ENCODE peak calls at places on chromosomes 12 and 14, in five cellular contexts. One of them, this sample, is unnamed. For H3K27me3 and H3K36me3, the result is how much of the 10 kb centered on the place peaks cover.

GRCh38 chr14:63663428-63664142 is 21.9 kb upstream of the WDR89 start:
- DNase-seq in testis: no peak
- DNase-seq in pancreas: peak
- DNase-seq in esophagus muscularis mucosa: no peak
- DNase-seq in ovary: no peak
- DNase-seq in this sample: peak

GRCh38 chr12:79140711-79141110 is 276.1 kb downstream of the SYT1 start:
- DNase-seq in pancreas: no peak
- DNase-seq in testis: no peak
- DNase-seq in esophagus muscularis mucosa: no peak
- DNase-seq in ovary: no peak
- DNase-seq in this sample: no peak

GRCh38 chr12:80442426-80443222 is 1.4 kb upstream of the PTPRQ start:
- DNase-seq in ovary: no peak
- DNase-seq in pancreas: no peak
- DNase-seq in testis: no peak
- DNase-seq in esophagus muscularis mucosa: no peak
- DNase-seq in this sample: no peak

GRCh38 chr12:98741615-98742265 is 96.7 kb downstream of the APAF1 start:
- DNase-seq in esophagus muscularis mucosa: peak
- DNase-seq in testis: no peak
- DNase-seq in pancreas: no peak
- DNase-seq in ovary: no peak
- DNase-seq in this sample: no peak

GRCh38 chr14:73714656-73715081 is 485 bp upstream of the PNMA1 start:
- DNase-seq in pancreas: no peak
- DNase-seq in esophagus muscularis mucosa: no peak
- DNase-seq in testis: peak
- DNase-seq in ovary: no peak
- DNase-seq in this sample: no peak

GRCh38 chr12:118741196-118741595 is 240.1 kb upstream of the SRRM4 start:
- DNase-seq in esophagus muscularis mucosa: no peak
- DNase-seq in pancreas: no peak
- DNase-seq in ovary: no peak
- DNase-seq in testis: no peak
- DNase-seq in this sample: no peak

GRCh38 chr12:32494676-32495075 is 95.3 kb downstream of the FGD4 start:
- DNase-seq in esophagus muscularis mucosa: no peak
- DNase-seq in ovary: no peak
- DNase-seq in pancreas: no peak
- DNase-seq in testis: no peak
- DNase-seq in this sample: no peak

GRCh38 chr12:95574799-95575452 is 23.6 kb upstream of the USP44 start:
- DNase-seq in esophagus muscularis mucosa: peak
- DNase-seq in pancreas: no peak
- DNase-seq in testis: no peak
- DNase-seq in ovary: no peak
- DNase-seq in this sample: no peak

GRCh38 chr12:26271889-26272492 is 76.6 kb downstream of the SSPN start:
- DNase-seq in esophagus muscularis mucosa: no peak
- DNase-seq in testis: peak
- DNase-seq in ovary: peak
- DNase-seq in pancreas: peak
- DNase-seq in this sample: peak

GRCh38 chr12:125245601-125246345 is 180.5 kb downstream of the AACS start:
- DNase-seq in testis: no peak
- DNase-seq in pancreas: no peak
- DNase-seq in ovary: no peak
- DNase-seq in esophagus muscularis mucosa: no peak
- DNase-seq in this sample: no peak

GRCh38 chr12:8906781-8907180 is 7.5 kb upstream of the PHC1 start:
- DNase-seq in ovary: no peak
- DNase-seq in pancreas: no peak
- DNase-seq in esophagus muscularis mucosa: no peak
- DNase-seq in testis: no peak
- DNase-seq in this sample: no peak

GRCh38 chr12:27733052-27733656 is 22.5 kb downstream of the MRPS35 start:
- DNase-seq in esophagus muscularis mucosa: no peak
- DNase-seq in ovary: no peak
- DNase-seq in testis: peak
- DNase-seq in pancreas: no peak
- DNase-seq in this sample: peak

GRCh38 chr12:113119980-113120669 is 15.4 kb downstream of the RASAL1 start:
- DNase-seq in testis: no peak
- DNase-seq in esophagus muscularis mucosa: no peak
- DNase-seq in ovary: no peak
- DNase-seq in pancreas: peak
- DNase-seq in this sample: no peak

GRCh38 chr14:104680806-104681688 is 8.4 kb upstream of the INF2 start:
- DNase-seq in pancreas: peak
- DNase-seq in ovary: no peak
- DNase-seq in esophagus muscularis mucosa: no peak
- DNase-seq in testis: peak
- DNase-seq in this sample: peak

GRCh38 chr14:104683653-104684448 is 5.6 kb upstream of the INF2 start:
- DNase-seq in pancreas: peak
- DNase-seq in esophagus muscularis mucosa: no peak
- DNase-seq in testis: no peak
- DNase-seq in ovary: no peak
- DNase-seq in this sample: no peak

GRCh38 chr14:104681689-104682074 is 7.7 kb upstream of the INF2 start:
- DNase-seq in esophagus muscularis mucosa: no peak
- DNase-seq in ovary: peak
- DNase-seq in pancreas: peak
- DNase-seq in testis: peak
- DNase-seq in this sample: peak

GRCh38 chr14:104680056-104680805 is 9.2 kb upstream of the INF2 start:
- DNase-seq in esophagus muscularis mucosa: no peak
- DNase-seq in testis: no peak
- DNase-seq in pancreas: peak
- DNase-seq in ovary: no peak
- DNase-seq in this sample: peak

GRCh38 chr14:104682107-104682593 is 7.3 kb upstream of the INF2 start:
- DNase-seq in ovary: peak
- DNase-seq in pancreas: peak
- DNase-seq in testis: no peak
- DNase-seq in esophagus muscularis mucosa: no peak
- DNase-seq in this sample: peak
- H3K4me3 ChIP-seq in ovary: no peak
- H3K4me3 ChIP-seq in pancreas: no peak
- H3K4me3 ChIP-seq in testis: no peak
- H3K4me3 ChIP-seq in esophagus muscularis mucosa: peak
- H3K4me3 ChIP-seq in this sample: peak

DNA sequence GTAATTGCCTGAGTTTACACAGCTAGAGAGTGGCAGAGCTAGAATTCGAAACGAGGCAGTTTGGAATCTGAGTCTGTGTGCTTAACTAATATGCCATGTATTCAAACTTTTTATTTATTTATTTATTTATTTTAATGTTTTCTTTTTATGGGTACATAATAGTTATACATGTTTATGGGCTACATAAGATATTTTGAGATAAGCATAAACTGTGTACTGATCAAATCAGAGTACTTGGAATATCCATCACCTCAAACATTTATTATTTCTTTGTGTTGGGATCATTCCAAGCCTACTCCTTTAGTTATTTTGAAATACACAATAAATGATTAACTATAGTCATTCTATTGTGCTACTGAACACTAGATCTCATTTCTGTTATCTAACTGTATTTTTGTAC is 7.3 kb upstream of the KRT81 start:
- DNase-seq in ovary: no peak
- DNase-seq in testis: no peak
- DNase-seq in pancreas: no peak
- DNase-seq in esophagus muscularis mucosa: no peak
- DNase-seq in this sample: no peak
- H3K27me3 ChIP-seq in ovary: under half
- H3K27me3 ChIP-seq in testis: under half
- H3K27me3 ChIP-seq in pancreas: under half
- H3K27me3 ChIP-seq in esophagus muscularis mucosa: under half
- H3K27me3 ChIP-seq in this sample: under half

DNA sequence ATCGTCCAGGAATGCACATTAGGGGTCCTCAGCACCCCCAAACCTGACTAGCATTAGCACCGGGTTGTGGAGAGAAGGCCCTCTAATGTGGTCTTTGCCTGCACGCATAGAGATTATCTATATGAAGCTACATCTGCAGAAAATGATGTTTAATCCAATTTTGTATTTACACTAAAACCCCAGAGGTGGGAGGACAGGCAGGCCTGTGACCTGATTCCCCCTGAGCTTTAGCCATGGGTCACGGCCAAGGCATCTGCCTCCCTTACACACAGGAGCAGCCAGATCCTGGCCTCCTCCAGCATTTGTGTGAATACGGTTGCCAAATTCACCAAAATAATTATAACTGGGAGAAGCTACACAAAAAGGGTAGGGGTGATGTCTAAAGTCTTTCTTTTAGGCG is 7.0 kb downstream of the APOLD1 start:
- DNase-seq in ovary: peak
- DNase-seq in esophagus muscularis mucosa: no peak
- DNase-seq in testis: no peak
- DNase-seq in pancreas: no peak
- DNase-seq in this sample: no peak
- H3K36me3 ChIP-seq in ovary: under half
- H3K36me3 ChIP-seq in esophagus muscularis mucosa: under half
- H3K36me3 ChIP-seq in testis: under half
- H3K36me3 ChIP-seq in pancreas: under half
- H3K36me3 ChIP-seq in this sample: under half

DNA sequence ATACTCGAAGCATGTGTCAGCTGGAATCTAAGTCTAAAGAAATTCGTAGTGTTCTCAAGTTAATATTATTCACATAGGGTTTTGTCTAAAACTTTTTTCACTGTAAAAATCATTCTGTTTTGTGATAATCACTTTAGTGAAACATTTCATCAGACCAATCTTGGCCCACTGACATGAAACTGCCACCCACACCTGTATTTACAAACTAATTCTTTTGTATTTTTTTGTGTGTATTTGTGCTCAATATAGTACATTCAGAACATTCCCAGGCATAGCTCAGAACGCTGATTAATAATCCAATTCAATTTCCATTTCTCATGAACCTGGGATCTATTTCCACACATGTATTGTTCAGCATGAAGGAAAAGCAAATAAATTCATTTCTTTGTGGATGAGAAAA is 191.7 kb downstream of the RASSF9 start:
- DNase-seq in testis: no peak
- DNase-seq in pancreas: no peak
- DNase-seq in ovary: no peak
- DNase-seq in esophagus muscularis mucosa: no peak
- DNase-seq in this sample: no peak
- H3K4me3 ChIP-seq in testis: no peak
- H3K4me3 ChIP-seq in pancreas: no peak
- H3K4me3 ChIP-seq in ovary: no peak
- H3K4me3 ChIP-seq in esophagus muscularis mucosa: no peak
- H3K4me3 ChIP-seq in this sample: no peak

This sample was measured in MG63.